ENCODE peak calls at places on chromosome 21, in eight cellular contexts. G is K562, L is breast epithelium, W is stomach, A is prostate gland, M is HCT116, P is endothelial cell of umbilical vein, N is transverse colon. B is an unnamed sample.

GRCh38 chr21:16956824-16957223 is 556.0 kb upstream of the CXADR start:
- DNase-seq in M (no peak), G (no peak), N (no peak), W (no peak), P (no peak), A (no peak), L (no peak), B (no peak)

GRCh38 chr21:35179990-35180557 is 131.0 kb upstream of the RUNX1 start:
- DNase-seq in G (no peak), W (no peak), A (no peak), N (no peak), P (no peak), L (no peak), M (no peak), B (no peak)

GRCh38 chr21:25561668-25562641 is 45.3 kb downstream of the MRPL39 start:
- DNase-seq in W (peak), M (no peak), L (peak), P (peak), G (no peak), A (no peak), N (peak), B (peak)

GRCh38 chr21:26157842-26158241 is 12.7 kb downstream of the APP start:
- DNase-seq in W (no peak), M (no peak), L (no peak), P (no peak), N (no peak), G (no peak), A (no peak), B (no peak)

GRCh38 chr21:29419422-29419821 is 120.7 kb downstream of the BACH1 start:
- DNase-seq in G (no peak), L (no peak), W (no peak), A (no peak), N (no peak), M (no peak), P (no peak), B (no peak)

GRCh38 chr21:28737671-28738279 is 254.9 kb downstream of the LTN1 start:
- DNase-seq in W (no peak), G (no peak), L (no peak), M (no peak), P (peak), A (no peak), N (no peak), B (no peak)

GRCh38 chr21:26177187-26177586 is 6.6 kb upstream of the APP start:
- DNase-seq in L (no peak), A (no peak), G (no peak), M (no peak), W (no peak), N (no peak), P (no peak), B (no peak)

GRCh38 chr21:26715878-26716506 is 129.2 kb downstream of the ADAMTS1 start:
- DNase-seq in N (peak), P (peak), M (no peak), G (peak), A (peak), L (no peak), W (peak), B (peak)

GRCh38 chr21:43921979-43922945 is 57.2 kb downstream of the AGPAT3 start:
- DNase-seq in G (peak), N (no peak), M (no peak), W (no peak), P (no peak), L (no peak), A (no peak), B (peak)

GRCh38 chr21:38984982-38985422 is 179.3 kb downstream of the ETS2 start:
- DNase-seq in L (no peak), W (no peak), A (no peak), M (no peak), G (no peak), N (no peak), P (peak), B (no peak)

GRCh38 chr21:29985866-29986265 is 46.1 kb upstream of the GRIK1 start:
- DNase-seq in P (no peak), W (no peak), M (no peak), N (no peak), L (no peak), G (no peak), A (no peak), B (no peak)

GRCh38 chr21:27425172-27425571 is 458.3 kb upstream of the ADAMTS5 start:
- DNase-seq in W (no peak), M (no peak), N (no peak), G (no peak), P (no peak), A (no peak), L (no peak), B (no peak)

GRCh38 chr21:23160914-23161313 is 2162.7 kb downstream of the NCAM2 start:
- DNase-seq in M (no peak), A (no peak), N (no peak), G (no peak), W (no peak), P (peak), L (no peak), B (no peak)

GRCh38 chr21:34553199-34553952 is 41.4 kb upstream of the KCNE1 start:
- DNase-seq in W (no peak), N (no peak), P (peak), A (no peak), G (no peak), L (no peak), M (peak), B (no peak)

DNA sequence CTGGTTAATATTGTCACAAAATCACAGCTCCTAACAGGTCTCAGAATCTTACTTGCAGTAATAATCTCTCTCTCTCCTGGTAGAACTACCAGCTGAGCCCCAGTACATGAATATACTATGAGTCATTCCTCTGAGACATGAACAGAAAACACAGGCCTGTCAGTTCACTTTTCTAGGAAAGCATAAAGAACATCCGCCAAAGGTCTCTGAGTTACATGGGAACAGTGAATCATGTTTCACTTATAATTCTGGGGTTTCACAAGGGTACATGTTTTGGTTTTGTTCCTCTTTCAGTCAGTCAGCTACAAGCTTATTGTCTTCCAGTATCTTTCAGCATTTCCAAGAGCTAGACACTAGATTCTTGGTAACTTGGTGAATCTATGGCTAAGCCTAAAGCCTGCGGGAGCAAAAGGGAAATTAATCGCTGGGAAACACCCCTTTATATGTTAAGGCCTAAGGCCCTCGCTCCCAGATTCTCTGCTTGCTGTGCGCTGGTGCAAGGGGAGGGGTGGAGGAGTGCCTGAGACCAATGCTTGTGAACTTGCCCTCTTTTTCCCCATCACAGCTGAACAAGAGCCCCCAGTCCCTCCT is 31.7 kb downstream of the IFNGR2 start:
- DNase-seq in A (no peak), N (no peak), P (peak), M (no peak), W (no peak), L (no peak), G (no peak), B (peak)
- TF ChIP-seq POLR2A in A (no peak), N (no peak), P (no peak), M (no peak), W (no peak), L (no peak), G (no peak), B (no peak)

GRCh38 chr21:42662430-42663199 is 9.2 kb downstream of the PDE9A start:
- DNase-seq in A (no peak), L (no peak), W (no peak), M (no peak), N (no peak), P (no peak), G (no peak), B (no peak)
- TF ChIP-seq POLR2AphosphoS5 in A (no peak), L (no peak), W (no peak), M (no peak), N (no peak), P (no peak), G (no peak), B (no peak)

DNA sequence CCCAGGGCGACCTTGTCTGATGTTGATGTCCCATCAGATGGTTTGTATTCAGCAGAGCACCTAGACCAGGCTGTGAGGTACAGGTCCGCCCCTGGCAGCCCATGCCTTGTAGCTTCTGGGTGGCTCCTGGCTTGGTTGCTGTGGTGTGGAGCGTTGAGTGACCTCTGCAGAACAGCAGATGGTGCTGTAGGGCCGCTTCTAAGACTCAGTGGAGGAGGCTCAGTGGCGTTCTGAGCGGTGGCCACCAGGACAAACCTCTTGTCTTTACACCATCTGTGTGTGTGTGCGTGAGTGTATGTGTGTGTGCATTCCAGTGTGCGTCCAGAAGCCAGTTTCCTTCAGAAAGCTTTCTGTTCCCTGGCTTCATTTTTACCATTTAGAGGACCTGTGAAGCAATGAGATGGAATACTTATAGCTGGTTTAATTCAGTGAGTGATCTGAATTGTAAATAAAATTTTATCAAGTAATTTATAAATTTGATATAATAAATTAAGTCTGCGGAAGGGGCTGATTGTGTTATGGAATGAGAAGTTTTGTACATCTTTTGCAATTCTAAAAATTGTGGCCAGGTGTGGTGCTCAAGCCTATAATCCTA is 66.1 kb downstream of the ADARB1 start:
- DNase-seq in W (peak), A (peak), G (peak), P (peak), N (peak), M (peak), L (peak), B (peak)
- TF ChIP-seq POLR2A in W (no peak), A (no peak), G (no peak), P (no peak), N (no peak), M (no peak), L (no peak), B (no peak)

DNA sequence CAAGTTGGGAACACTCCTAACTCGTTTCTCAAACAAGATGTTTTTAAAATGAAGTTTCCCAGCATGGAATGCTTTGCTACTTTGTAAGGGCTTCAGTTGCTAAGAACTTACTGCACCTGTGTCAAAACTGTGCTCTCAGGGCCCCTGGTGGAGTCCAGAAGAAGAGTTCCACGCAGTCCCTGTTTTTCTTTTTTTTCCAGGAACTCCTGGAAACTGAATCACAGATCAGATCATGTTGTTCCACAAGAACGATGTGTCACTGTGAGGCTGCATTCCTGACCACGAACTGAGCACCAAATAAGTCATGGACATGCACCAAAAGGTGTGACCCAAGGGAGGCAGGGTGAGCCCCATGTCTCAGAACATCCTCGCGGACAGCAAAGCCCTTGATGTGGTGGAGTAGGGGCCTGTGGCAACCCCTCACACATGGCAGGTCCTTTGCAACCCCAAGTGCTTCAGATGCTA is 257.2 kb downstream of the KCNJ6 start:
- DNase-seq in G (peak), W (no peak), M (no peak), L (no peak), N (no peak), P (peak), A (peak), B (no peak)
- TF ChIP-seq POLR2AphosphoS5 in G (no peak), W (peak), M (no peak), L (peak), N (peak), P (no peak), A (peak), B (no peak)

GRCh38 chr21:45073301-45074047 is 906 bp upstream of the ADARB1 start:
- DNase-seq in L (peak), G (peak), P (peak), A (peak), W (peak), N (peak), M (no peak), B (no peak)

GRCh38 chr21:45075606-45076244 is 1.3 kb downstream of the ADARB1 start:
- DNase-seq in A (no peak), M (no peak), L (no peak), W (no peak), P (peak), N (no peak), G (no peak), B (no peak)

GRCh38 chr21:45074818-45075605 is 632 bp downstream of the ADARB1 start:
- DNase-seq in M (no peak), L (peak), P (peak), N (no peak), A (no peak), G (peak), W (peak), B (no peak)

GRCh38 chr21:45072963-45073300 is 1.4 kb upstream of the ADARB1 start:
- DNase-seq in A (no peak), M (no peak), N (no peak), G (no peak), L (peak), W (no peak), P (no peak), B (no peak)

GRCh38 chr21:45074048-45074817 is at the start of gene ADARB1:
- DNase-seq in M (no peak), A (peak), N (peak), L (peak), G (peak), P (peak), W (peak), B (peak)
- TF ChIP-seq POLR2A in M (peak), A (peak), N (no peak), L (no peak), G (peak), P (peak), W (no peak), B (peak)

DNA sequence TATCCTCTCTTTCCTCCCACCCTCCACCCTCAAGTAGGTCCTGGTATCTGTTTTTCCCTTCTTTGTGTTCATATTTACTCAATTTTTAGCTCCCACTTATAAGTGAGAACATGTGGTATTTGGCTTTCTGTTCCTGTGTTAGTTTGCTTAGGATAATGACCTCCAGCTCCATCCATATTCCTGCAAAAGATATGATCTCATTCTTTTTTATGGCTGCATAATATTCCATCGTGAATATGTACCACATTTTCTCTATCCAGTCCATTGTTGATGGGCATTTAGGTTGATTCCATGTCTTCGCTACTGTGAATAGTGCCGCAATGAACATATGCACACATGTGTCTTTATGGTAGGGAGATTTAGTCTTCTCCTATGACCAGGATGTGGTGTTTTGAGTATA is 14.5 kb downstream of the OLIG2 start:
- DNase-seq in G (no peak), L (no peak), P (no peak), M (no peak), N (no peak), W (no peak), A (no peak), B (no peak)
- TF ChIP-seq POLR2AphosphoS5 in G (no peak), L (no peak), P (no peak), M (no peak), N (no peak), W (no peak), A (no peak), B (no peak)

DNA sequence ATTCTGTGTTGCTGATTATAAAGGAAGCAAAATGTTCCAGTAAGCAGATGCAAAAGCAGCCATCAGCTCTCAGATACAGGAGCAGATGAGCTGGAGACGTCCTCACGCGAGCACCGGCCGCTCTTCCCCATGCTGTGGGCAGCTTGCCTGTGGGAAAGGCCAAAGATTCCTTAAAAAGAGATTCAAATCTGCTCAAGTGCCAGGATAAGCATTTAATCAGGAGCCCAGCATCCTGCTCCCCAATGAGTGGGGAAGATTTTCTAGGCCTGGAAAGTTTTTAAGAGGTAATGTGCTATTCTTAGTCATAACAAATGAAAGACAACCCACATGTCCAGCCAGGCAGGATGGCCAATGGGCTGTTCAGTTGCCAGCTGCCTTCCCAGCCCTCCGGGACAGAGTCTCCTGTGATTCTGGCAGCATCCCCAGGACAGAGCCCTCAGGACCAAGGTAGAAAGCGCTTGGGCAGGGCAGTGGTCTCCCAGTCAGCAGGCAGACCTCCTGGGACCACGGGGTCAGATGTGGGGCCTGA is 108.2 kb upstream of the TMPRSS2 start:
- DNase-seq in N (no peak), M (no peak), G (no peak), P (no peak), L (no peak), W (no peak), A (no peak), B (no peak)
- TF ChIP-seq POLR2A in N (no peak), M (no peak), G (no peak), P (no peak), L (no peak), W (no peak), A (no peak), B (no peak)

GRCh38 chr21:41112740-41113692 is 54.9 kb upstream of the BACE2 start:
- DNase-seq in M (no peak), P (no peak), A (no peak), G (no peak), L (peak), N (no peak), W (no peak), B (no peak)
- TF ChIP-seq POLR2AphosphoS5 in M (no peak), P (no peak), A (no peak), G (no peak), L (peak), N (no peak), W (no peak), B (no peak)

GRCh38 chr21:45540601-45540970 is 1.7 kb downstream of the SLC19A1 start:
- DNase-seq in W (peak), L (no peak), A (no peak), G (no peak), M (no peak), P (no peak), N (no peak), B (no peak)

GRCh38 chr21:45539796-45540600 is 2.2 kb downstream of the SLC19A1 start:
- DNase-seq in M (no peak), N (no peak), L (peak), G (no peak), W (peak), A (no peak), P (no peak), B (no peak)

GRCh38 chr21:45542242-45542666 is at the start of gene SLC19A1:
- DNase-seq in W (peak), G (peak), M (no peak), L (peak), A (peak), P (peak), N (peak), B (peak)

GRCh38 chr21:45542667-45543370 is 579 bp upstream of the SLC19A1 start:
- DNase-seq in M (no peak), A (no peak), L (peak), G (no peak), W (peak), N (no peak), P (no peak), B (peak)

DNA sequence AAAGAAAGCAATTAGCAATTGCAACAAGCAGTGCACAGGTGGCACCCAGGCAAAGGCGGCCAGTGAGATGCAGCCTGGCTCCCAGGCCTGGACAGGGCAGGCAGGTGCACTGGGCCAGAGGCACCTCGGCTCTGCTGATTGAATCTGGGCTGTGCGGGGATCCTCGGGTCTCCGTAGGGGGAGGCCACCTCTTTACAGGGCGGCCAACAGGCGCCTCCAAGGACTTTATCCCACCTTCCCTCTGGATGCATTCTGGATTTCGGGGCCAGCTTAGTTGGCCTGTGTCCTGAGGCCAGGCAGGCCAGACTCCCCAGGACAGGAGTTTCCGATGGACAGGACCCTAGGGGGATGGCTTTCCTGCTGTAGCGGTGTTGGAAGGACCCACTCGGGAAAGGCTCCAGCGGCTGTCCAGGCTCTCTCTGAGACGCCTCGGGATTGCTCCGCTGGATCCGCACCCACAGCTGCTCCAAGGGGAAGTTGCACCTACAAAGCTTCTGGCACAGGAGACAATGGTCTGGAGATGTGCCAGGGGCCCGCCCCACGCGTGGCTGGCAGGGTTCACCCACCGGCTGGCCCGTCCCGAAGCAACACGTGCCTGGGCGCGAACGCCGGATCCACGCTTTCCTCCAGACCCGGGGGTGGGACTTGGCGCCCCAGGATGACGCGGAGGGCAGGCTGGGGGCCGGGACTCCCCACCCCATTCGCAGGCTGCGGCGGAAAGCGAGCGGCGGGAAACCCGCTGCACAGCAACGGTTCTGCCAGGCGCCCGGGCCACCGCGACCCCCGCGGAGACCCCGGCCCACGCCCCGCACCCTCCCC is 810 bp downstream of the SLC19A1 start:
- DNase-seq in G (peak), L (peak), P (peak), N (peak), A (peak), W (peak), M (peak), B (peak)
- TF ChIP-seq POLR2A in G (peak), L (no peak), P (peak), N (no peak), A (no peak), W (no peak), M (no peak), B (peak)